ENCODE peak calls at places on chromosomes 5 and 9, in ten cellular contexts. C is PC-3; D is AG04449; E is transverse colon; U is Right ventricle myocardium superior; B is RPMI8226; A is progenitor cell of endocrine pancreas; H is activated CD4-positive, alpha-beta T cell treated with anti-CD3 and anti-CD28 coated beads for 4 hours; M is iPS DF 6.9; P is T-helper 17 cell. K is an unnamed sample.
A peak's percentile ranks its signal among the peaks of the same experiment; 100 is the strongest.

GRCh38 chr5:53211799-53212198 is 102.2 kb upstream of the MOCS2 start:
- DNase-seq in H (no peak), U (no peak), E (no peak), D (no peak), C (peak; percentile 72), P (no peak), A (no peak), B (no peak), M (no peak), K (no peak)

GRCh38 chr9:34380511-34381315 is 4.0 kb upstream of the MYORG start:
- DNase-seq in D (no peak), M (no peak), H (peak; percentile 75), P (peak; percentile 55), A (peak; percentile 56), C (peak; percentile 52), U (peak; percentile 89), E (peak; percentile 86), B (peak; percentile 80), K (peak; percentile 94)

GRCh38 chr5:136174021-136174659 is 18.8 kb downstream of the SMIM32 start:
- DNase-seq in B (peak; percentile 28), H (no peak), C (peak; percentile 50), P (no peak), A (no peak), D (peak; percentile 37), E (no peak), U (no peak), M (peak; percentile 9), K (no peak)

GRCh38 chr9:97314503-97314902 is 7.0 kb downstream of the CCDC180 start:
- DNase-seq in U (no peak), M (no peak), P (no peak), D (no peak), C (no peak), A (no peak), H (no peak), B (no peak), E (no peak), K (no peak)

GRCh38 chr9:69193685-69194032 is 19.6 kb downstream of the TJP2 start:
- DNase-seq in C (peak; percentile 44), U (no peak), P (no peak), M (no peak), E (no peak), A (no peak), H (no peak), D (no peak), B (no peak), K (no peak)

GRCh38 chr9:131404581-131404980 is 10.7 kb downstream of the PRRC2B start:
- DNase-seq in E (no peak), B (no peak), A (no peak), H (no peak), M (no peak), C (no peak), D (no peak), P (no peak), U (no peak), K (no peak)

GRCh38 chr9:26945591-26945990 is 1.5 kb downstream of the PLAA start:
- DNase-seq in C (no peak), P (no peak), M (no peak), B (no peak), A (no peak), U (no peak), H (no peak), E (no peak), D (no peak), K (no peak)

GRCh38 chr5:149439899-149440655 is 61.0 kb upstream of the IL17B start:
- DNase-seq in U (no peak), C (peak; percentile 100), H (no peak), B (no peak), E (peak; percentile 85), P (no peak), A (no peak), D (no peak), M (peak; percentile 76), K (no peak)

GRCh38 chr5:125874717-125875116 is 548.5 kb upstream of the GRAMD2B start:
- DNase-seq in B (no peak), D (no peak), E (no peak), U (no peak), A (no peak), H (no peak), C (peak; percentile 22), P (no peak), M (peak; percentile 5), K (no peak)

GRCh38 chr5:156330141-156330870 is 3.3 kb downstream of the SGCD start:
- DNase-seq in U (no peak), H (no peak), C (no peak), P (no peak), M (no peak), A (no peak), B (no peak), D (no peak), E (no peak), K (no peak)

GRCh38 chr9:89792189-89793123 is 187.6 kb downstream of the GADD45G start:
- DNase-seq in M (no peak), B (no peak), C (no peak), U (no peak), A (no peak), D (no peak), H (no peak), P (no peak), E (no peak), K (no peak)

GRCh38 chr9:109537288-109537687 is 39.2 kb upstream of the PTPN3 start:
- DNase-seq in U (no peak), C (no peak), D (no peak), A (no peak), P (no peak), B (no peak), E (no peak), H (no peak), M (no peak), K (no peak)

GRCh38 chr9:126154182-126154827 is 172.3 kb upstream of the MVB12B start:
- DNase-seq in U (no peak), H (no peak), E (no peak), D (no peak), A (no peak), C (no peak), M (no peak), P (no peak), B (no peak), K (no peak)

GRCh38 chr9:33380390-33381094 is 21.8 kb downstream of the AQP7 start:
- DNase-seq in M (no peak), U (no peak), C (no peak), H (no peak), D (no peak), B (no peak), A (no peak), E (no peak), P (no peak), K (peak; percentile 33)

GRCh38 chr5:116256717-116257116 is 171.9 kb downstream of the COMMD10 start:
- DNase-seq in H (no peak), B (no peak), E (no peak), C (peak; percentile 56), M (no peak), D (no peak), A (no peak), P (no peak), U (no peak), K (no peak)

GRCh38 chr5:73437126-73438047 is 11.2 kb downstream of the FOXD1 start:
- DNase-seq in B (peak; percentile 40), U (no peak), M (no peak), E (peak; percentile 55), A (peak; percentile 60), P (no peak), D (no peak), H (no peak), C (peak; percentile 80), K (peak; percentile 74)

GRCh38 chr5:147854894-147855773 is 23.4 kb upstream of the SCGB3A2 start:
- DNase-seq in M (no peak), A (no peak), D (no peak), C (no peak), E (no peak), P (no peak), H (no peak), B (no peak), U (no peak), K (no peak)

GRCh38 chr5:160213537-160213936 is 15.8 kb upstream of the FABP6 start:
- DNase-seq in P (no peak), H (no peak), U (no peak), A (no peak), D (no peak), M (no peak), C (peak; percentile 22), E (no peak), B (peak; percentile 36), K (no peak)

GRCh38 chr9:107390319-107390718 is 99.2 kb downstream of the KLF4 start:
- DNase-seq in B (no peak), C (no peak), E (no peak), A (no peak), D (no peak), P (no peak), U (no peak), M (no peak), H (no peak), K (no peak)

GRCh38 chr9:93501406-93501805 is 48.0 kb upstream of the FAM120AOS start:
- DNase-seq in A (no peak), C (no peak), B (no peak), P (no peak), D (no peak), U (no peak), H (no peak), M (no peak), E (no peak), K (no peak)

GRCh38 chr9:27154923-27155322 is 45.9 kb downstream of the TEK start:
- DNase-seq in D (peak; percentile 78), E (no peak), A (no peak), P (no peak), M (no peak), U (no peak), B (no peak), H (no peak), C (peak; percentile 38), K (no peak)

GRCh38 chr5:6448622-6449464 is at the start of gene UBE2QL1:
- DNase-seq in P (no peak), M (no peak), U (no peak), C (peak; percentile 66), E (peak; percentile 19), H (no peak), B (peak; percentile 46), A (peak; percentile 26), D (no peak), K (no peak)

GRCh38 chr5:178086266-178086665 is 27.1 kb upstream of the N4BP3 start:
- DNase-seq in B (no peak), A (no peak), P (no peak), D (no peak), C (peak; percentile 43), E (no peak), U (no peak), M (no peak), H (no peak), K (no peak)

GRCh38 chr9:14209399-14209990 is 104.4 kb downstream of the NFIB start:
- DNase-seq in C (peak; percentile 66), U (no peak), H (no peak), B (no peak), A (no peak), M (no peak), E (no peak), P (no peak), D (no peak), K (no peak)

GRCh38 chr5:80061005-80061404 is 25.9 kb downstream of the THBS4 start:
- DNase-seq in M (no peak), D (no peak), P (no peak), C (no peak), E (no peak), U (no peak), B (no peak), A (no peak), H (no peak), K (no peak)

GRCh38 chr9:109381011-109381729 is 60.3 kb upstream of the EPB41L4B start:
- DNase-seq in A (no peak), H (no peak), P (no peak), M (no peak), B (no peak), U (no peak), E (no peak), D (no peak), C (peak; percentile 54), K (no peak)

GRCh38 chr9:37966443-37967271 is 62.7 kb upstream of the SLC25A51 start:
- DNase-seq in M (no peak), D (no peak), H (no peak), U (no peak), A (no peak), C (no peak), B (no peak), P (no peak), E (peak; percentile 30), K (peak; percentile 26)

GRCh38 chr5:151156732-151157402 is 712 bp downstream of the ANXA6 start:
- DNase-seq in H (peak; percentile 23), M (no peak), A (no peak), P (no peak), B (no peak), U (peak; percentile 50), C (no peak), E (no peak), D (no peak), K (no peak)

K was measured in aorta.